ENCODE peak calls at places on chromosomes 6 and 20, in four cellular contexts. P is WTC11, U is tibial nerve, M is esophagus squamous epithelium. O is an unnamed sample.

GRCh38 chr6:2454180-2454579 is 208.8 kb upstream of the GMDS start:
- DNase-seq in P (no peak), U (no peak), M (no peak), O (no peak)

GRCh38 chr20:18728165-18728866 is 85.3 kb upstream of the SCP2D1 start:
- DNase-seq in P (no peak), U (no peak), M (no peak), O (no peak)

GRCh38 chr20:44247676-44248419 is 740 bp downstream of the GDAP1L1 start:
- DNase-seq in P (peak), U (no peak), M (no peak), O (no peak)

GRCh38 chr20:47792021-47792618 is 6.8 kb upstream of the SULF2 start:
- DNase-seq in P (no peak), U (peak), M (no peak), O (peak)

GRCh38 chr20:63351380-63351700 is 9.8 kb downstream of the CHRNA4 start:
- DNase-seq in P (no peak), U (no peak), M (no peak), O (no peak)

GRCh38 chr6:161272600-161273355 is 1.1 kb downstream of the AGPAT4 start:
- DNase-seq in P (no peak), U (no peak), M (no peak), O (peak)

GRCh38 chr6:142900467-142900961 is 44.5 kb downstream of the HIVEP2 start:
- DNase-seq in P (no peak), U (no peak), M (no peak), O (peak)

GRCh38 chr6:118391086-118391485 is 157.0 kb upstream of the PLN start:
- DNase-seq in P (no peak), U (no peak), M (no peak), O (no peak)

GRCh38 chr6:85675030-85675819 is 32.5 kb upstream of the SYNCRIP start:
- DNase-seq in P (no peak), U (no peak), M (no peak), O (no peak)

GRCh38 chr20:48295445-48295903 is 510.2 kb upstream of the SULF2 start:
- DNase-seq in P (no peak), U (no peak), M (no peak), O (no peak)

GRCh38 chr20:59848182-59848581 is 85.3 kb downstream of the SYCP2 start:
- DNase-seq in P (no peak), U (no peak), M (no peak), O (no peak)

GRCh38 chr20:7379621-7380220 is 560.5 kb downstream of the HAO1 start:
- DNase-seq in P (no peak), U (no peak), M (no peak), O (no peak)

GRCh38 chr6:138194221-138194620 is 24.1 kb downstream of the PBOV1 start:
- DNase-seq in P (no peak), U (no peak), M (no peak), O (no peak)

GRCh38 chr20:10936786-10937185 is 263.0 kb upstream of the JAG1 start:
- DNase-seq in P (no peak), U (no peak), M (no peak), O (no peak)

GRCh38 chr20:36010081-36010480 is 41.7 kb downstream of the CNBD2 start:
- DNase-seq in P (no peak), U (no peak), M (no peak), O (no peak)

GRCh38 chr6:87078983-87079616 is 15.8 kb downstream of the CGA start:
- DNase-seq in P (peak), U (peak), M (no peak), O (no peak)

GRCh38 chr6:4308354-4308753 is 173.0 kb upstream of the ECI2 start:
- DNase-seq in P (no peak), U (no peak), M (no peak), O (no peak)

GRCh38 chr6:82525775-82526515 is 162.3 kb downstream of the TPBG start:
- DNase-seq in P (no peak), U (no peak), M (no peak), O (peak)

GRCh38 chr6:18820725-18821124 is 433.6 kb downstream of the RNF144B start:
- DNase-seq in P (peak), U (no peak), M (no peak), O (no peak)

GRCh38 chr6:8113260-8113659 is 10.9 kb upstream of the EEF1E1 start:
- DNase-seq in P (no peak), U (no peak), M (no peak), O (no peak)

GRCh38 chr20:15851576-15852075 is 721.6 kb downstream of the KIF16B start:
- DNase-seq in P (no peak), U (no peak), M (no peak), O (no peak)

GRCh38 chr6:111721677-111722219 is 116.1 kb upstream of the TRAF3IP2 start:
- DNase-seq in P (peak), U (peak), M (no peak), O (no peak)

GRCh38 chr20:54176610-54177009 is 2.8 kb upstream of the CYP24A1 start:
- DNase-seq in P (no peak), U (no peak), M (no peak), O (no peak)

GRCh38 chr6:150751296-150751695 is 114.2 kb upstream of the MTHFD1L start:
- DNase-seq in P (no peak), U (no peak), M (no peak), O (no peak)

GRCh38 chr6:22880686-22881433 is 311.5 kb downstream of the HDGFL1 start:
- DNase-seq in P (no peak), U (no peak), M (no peak), O (no peak)

GRCh38 chr6:74249658-74250057 is 553.7 kb downstream of the CD109 start:
- DNase-seq in P (no peak), U (no peak), M (no peak), O (no peak)

GRCh38 chr6:109503327-109504224 is 20.6 kb upstream of the ZBTB24 start:
- DNase-seq in P (no peak), U (no peak), M (no peak), O (no peak)

GRCh38 chr20:17565164-17565845 is 4.6 kb upstream of the DSTN start:
- DNase-seq in P (no peak), U (no peak), M (no peak), O (no peak)

GRCh38 chr20:11850901-11851300 is 66.8 kb upstream of the BTBD3 start:
- DNase-seq in P (no peak), U (no peak), M (no peak), O (peak)

GRCh38 chr6:166595061-166595780 is 8.7 kb upstream of the RAMACL start:
- DNase-seq in P (no peak), U (no peak), M (no peak), O (no peak)

GRCh38 chr6:28884423-28885148 is 39.2 kb downstream of the TRIM27 start:
- DNase-seq in P (no peak), U (no peak), M (no peak), O (no peak)

O was measured in DMS79 treated with DMSO at 0.1 percent for 48 hours.